ENCODE peak calls at places on chromosome 22, in seven cellular contexts. One of them, this sample, is unnamed.

GRCh38 chr22:30871391-30872281 is 96.9 kb downstream of the MORC2 start:
- DNase-seq in naive thymus-derived CD4-positive, alpha-beta T cell: no peak
- DNase-seq in fibroblast of pulmonary artery: no peak
- DNase-seq in foreskin fibroblast: no peak
- DNase-seq in Karpas-422: no peak
- DNase-seq in HEK293T: no peak
- DNase-seq in T-helper 2 cell: no peak
- DNase-seq in this sample: no peak

GRCh38 chr22:48091060-48091650 is 1328.7 kb downstream of the TBC1D22A start:
- DNase-seq in naive thymus-derived CD4-positive, alpha-beta T cell: no peak
- DNase-seq in fibroblast of pulmonary artery: no peak
- DNase-seq in foreskin fibroblast: no peak
- DNase-seq in Karpas-422: no peak
- DNase-seq in HEK293T: no peak
- DNase-seq in T-helper 2 cell: no peak
- DNase-seq in this sample: peak

GRCh38 chr22:46738642-46738960 is 549 bp upstream of the CERK start:
- DNase-seq in naive thymus-derived CD4-positive, alpha-beta T cell: no peak
- DNase-seq in fibroblast of pulmonary artery: no peak
- DNase-seq in foreskin fibroblast: no peak
- DNase-seq in Karpas-422: no peak
- DNase-seq in HEK293T: no peak
- DNase-seq in T-helper 2 cell: no peak
- DNase-seq in this sample: no peak

GRCh38 chr22:37431811-37432707 is 4.8 kb upstream of the ELFN2 start:
- DNase-seq in naive thymus-derived CD4-positive, alpha-beta T cell: peak
- DNase-seq in fibroblast of pulmonary artery: peak
- DNase-seq in foreskin fibroblast: peak
- DNase-seq in Karpas-422: no peak
- DNase-seq in HEK293T: no peak
- DNase-seq in T-helper 2 cell: peak
- DNase-seq in this sample: no peak

GRCh38 chr22:49150801-49151221 is 676.9 kb downstream of the BRD1 start:
- DNase-seq in naive thymus-derived CD4-positive, alpha-beta T cell: no peak
- DNase-seq in fibroblast of pulmonary artery: no peak
- DNase-seq in foreskin fibroblast: no peak
- DNase-seq in Karpas-422: no peak
- DNase-seq in HEK293T: no peak
- DNase-seq in T-helper 2 cell: no peak
- DNase-seq in this sample: no peak

GRCh38 chr22:25081409-25081824 is 118.2 kb upstream of the CRYBB3 start:
- DNase-seq in naive thymus-derived CD4-positive, alpha-beta T cell: peak
- DNase-seq in fibroblast of pulmonary artery: peak
- DNase-seq in foreskin fibroblast: peak
- DNase-seq in Karpas-422: peak
- DNase-seq in HEK293T: peak
- DNase-seq in T-helper 2 cell: peak
- DNase-seq in this sample: peak

GRCh38 chr22:45731798-45732495 is 60.3 kb downstream of the ATXN10 start:
- DNase-seq in naive thymus-derived CD4-positive, alpha-beta T cell: no peak
- DNase-seq in fibroblast of pulmonary artery: peak
- DNase-seq in foreskin fibroblast: peak
- DNase-seq in Karpas-422: peak
- DNase-seq in HEK293T: no peak
- DNase-seq in T-helper 2 cell: no peak
- DNase-seq in this sample: peak

GRCh38 chr22:28429711-28430110 is 249.9 kb downstream of the TTC28 start:
- DNase-seq in naive thymus-derived CD4-positive, alpha-beta T cell: no peak
- DNase-seq in fibroblast of pulmonary artery: no peak
- DNase-seq in foreskin fibroblast: no peak
- DNase-seq in Karpas-422: no peak
- DNase-seq in HEK293T: no peak
- DNase-seq in T-helper 2 cell: no peak
- DNase-seq in this sample: no peak

GRCh38 chr22:30575011-30575671 is 676 bp upstream of the GAL3ST1 start:
- DNase-seq in naive thymus-derived CD4-positive, alpha-beta T cell: no peak
- DNase-seq in fibroblast of pulmonary artery: peak
- DNase-seq in foreskin fibroblast: peak
- DNase-seq in Karpas-422: no peak
- DNase-seq in HEK293T: no peak
- DNase-seq in T-helper 2 cell: no peak
- DNase-seq in this sample: no peak

GRCh38 chr22:32539631-32540449 is 65.2 kb downstream of the FBXO7 start:
- DNase-seq in naive thymus-derived CD4-positive, alpha-beta T cell: no peak
- DNase-seq in fibroblast of pulmonary artery: no peak
- DNase-seq in foreskin fibroblast: no peak
- DNase-seq in Karpas-422: no peak
- DNase-seq in HEK293T: no peak
- DNase-seq in T-helper 2 cell: peak
- DNase-seq in this sample: no peak

GRCh38 chr22:37930270-37930951 is 23.0 kb downstream of the C22orf23 start:
- DNase-seq in naive thymus-derived CD4-positive, alpha-beta T cell: no peak
- DNase-seq in fibroblast of pulmonary artery: peak
- DNase-seq in foreskin fibroblast: peak
- DNase-seq in Karpas-422: peak
- DNase-seq in HEK293T: peak
- DNase-seq in T-helper 2 cell: peak
- DNase-seq in this sample: peak

GRCh38 chr22:50276143-50276542 is 6.0 kb upstream of the MAPK11 start:
- DNase-seq in naive thymus-derived CD4-positive, alpha-beta T cell: no peak
- DNase-seq in fibroblast of pulmonary artery: peak
- DNase-seq in foreskin fibroblast: peak
- DNase-seq in Karpas-422: peak
- DNase-seq in HEK293T: peak
- DNase-seq in T-helper 2 cell: peak
- DNase-seq in this sample: peak

GRCh38 chr22:26884921-26885320 is 227.5 kb downstream of the MIAT start:
- DNase-seq in naive thymus-derived CD4-positive, alpha-beta T cell: no peak
- DNase-seq in fibroblast of pulmonary artery: no peak
- DNase-seq in foreskin fibroblast: peak
- DNase-seq in Karpas-422: peak
- DNase-seq in HEK293T: no peak
- DNase-seq in T-helper 2 cell: no peak
- DNase-seq in this sample: no peak

GRCh38 chr22:31179345-31179744 is 19.4 kb downstream of the RNF185 start:
- DNase-seq in naive thymus-derived CD4-positive, alpha-beta T cell: no peak
- DNase-seq in fibroblast of pulmonary artery: no peak
- DNase-seq in foreskin fibroblast: peak
- DNase-seq in Karpas-422: no peak
- DNase-seq in HEK293T: no peak
- DNase-seq in T-helper 2 cell: no peak
- DNase-seq in this sample: no peak

GRCh38 chr22:37905534-37906363 is at the start of gene MICALL1:
- DNase-seq in naive thymus-derived CD4-positive, alpha-beta T cell: peak
- DNase-seq in fibroblast of pulmonary artery: peak
- DNase-seq in foreskin fibroblast: peak
- DNase-seq in Karpas-422: peak
- DNase-seq in HEK293T: peak
- DNase-seq in T-helper 2 cell: peak
- DNase-seq in this sample: peak

GRCh38 chr22:44364750-44365118 is 52.0 kb upstream of the SHISAL1 start:
- DNase-seq in naive thymus-derived CD4-positive, alpha-beta T cell: no peak
- DNase-seq in fibroblast of pulmonary artery: no peak
- DNase-seq in foreskin fibroblast: no peak
- DNase-seq in Karpas-422: no peak
- DNase-seq in HEK293T: no peak
- DNase-seq in T-helper 2 cell: no peak
- DNase-seq in this sample: no peak

GRCh38 chr22:37806409-37807338 is 1.1 kb upstream of the GCAT start:
- DNase-seq in naive thymus-derived CD4-positive, alpha-beta T cell: no peak
- DNase-seq in fibroblast of pulmonary artery: no peak
- DNase-seq in foreskin fibroblast: peak
- DNase-seq in Karpas-422: peak
- DNase-seq in HEK293T: no peak
- DNase-seq in T-helper 2 cell: peak
- DNase-seq in this sample: no peak

GRCh38 chr22:46256358-46256958 is 6.4 kb upstream of the CDPF1 start:
- DNase-seq in naive thymus-derived CD4-positive, alpha-beta T cell: no peak
- DNase-seq in fibroblast of pulmonary artery: no peak
- DNase-seq in foreskin fibroblast: no peak
- DNase-seq in Karpas-422: no peak
- DNase-seq in HEK293T: no peak
- DNase-seq in T-helper 2 cell: no peak
- DNase-seq in this sample: no peak

GRCh38 chr22:36073476-36073875 is 44.9 kb upstream of the RBFOX2 start:
- DNase-seq in naive thymus-derived CD4-positive, alpha-beta T cell: no peak
- DNase-seq in fibroblast of pulmonary artery: peak
- DNase-seq in foreskin fibroblast: peak
- DNase-seq in Karpas-422: no peak
- DNase-seq in HEK293T: no peak
- DNase-seq in T-helper 2 cell: no peak
- DNase-seq in this sample: no peak

GRCh38 chr22:46336119-46337078 is 885 bp downstream of the TRMU start:
- DNase-seq in naive thymus-derived CD4-positive, alpha-beta T cell: no peak
- DNase-seq in fibroblast of pulmonary artery: peak
- DNase-seq in foreskin fibroblast: peak
- DNase-seq in Karpas-422: peak
- DNase-seq in HEK293T: no peak
- DNase-seq in T-helper 2 cell: peak
- DNase-seq in this sample: peak

GRCh38 chr22:47328550-47329243 is 566.2 kb downstream of the TBC1D22A start:
- DNase-seq in naive thymus-derived CD4-positive, alpha-beta T cell: no peak
- DNase-seq in fibroblast of pulmonary artery: peak
- DNase-seq in foreskin fibroblast: peak
- DNase-seq in Karpas-422: no peak
- DNase-seq in HEK293T: no peak
- DNase-seq in T-helper 2 cell: no peak
- DNase-seq in this sample: no peak

GRCh38 chr22:38758276-38758945 is 2.6 kb upstream of the SUN2 start:
- DNase-seq in naive thymus-derived CD4-positive, alpha-beta T cell: peak
- DNase-seq in fibroblast of pulmonary artery: no peak
- DNase-seq in foreskin fibroblast: no peak
- DNase-seq in Karpas-422: no peak
- DNase-seq in HEK293T: no peak
- DNase-seq in T-helper 2 cell: peak
- DNase-seq in this sample: no peak

GRCh38 chr22:23410411-23410810 is 169.7 kb downstream of the IGLL1 start:
- DNase-seq in naive thymus-derived CD4-positive, alpha-beta T cell: no peak
- DNase-seq in fibroblast of pulmonary artery: no peak
- DNase-seq in foreskin fibroblast: no peak
- DNase-seq in Karpas-422: no peak
- DNase-seq in HEK293T: no peak
- DNase-seq in T-helper 2 cell: no peak
- DNase-seq in this sample: no peak

GRCh38 chr22:31185056-31185455 is 25.1 kb downstream of the RNF185 start:
- DNase-seq in naive thymus-derived CD4-positive, alpha-beta T cell: no peak
- DNase-seq in fibroblast of pulmonary artery: no peak
- DNase-seq in foreskin fibroblast: peak
- DNase-seq in Karpas-422: no peak
- DNase-seq in HEK293T: no peak
- DNase-seq in T-helper 2 cell: no peak
- DNase-seq in this sample: no peak

GRCh38 chr22:50200333-50201190 is at the start of gene SELENOO:
- DNase-seq in naive thymus-derived CD4-positive, alpha-beta T cell: peak
- DNase-seq in fibroblast of pulmonary artery: peak
- DNase-seq in foreskin fibroblast: peak
- DNase-seq in Karpas-422: peak
- DNase-seq in HEK293T: peak
- DNase-seq in T-helper 2 cell: peak
- DNase-seq in this sample: peak

GRCh38 chr22:37896181-37896592 is 9.9 kb upstream of the MICALL1 start:
- DNase-seq in naive thymus-derived CD4-positive, alpha-beta T cell: peak
- DNase-seq in fibroblast of pulmonary artery: peak
- DNase-seq in foreskin fibroblast: no peak
- DNase-seq in Karpas-422: no peak
- DNase-seq in HEK293T: no peak
- DNase-seq in T-helper 2 cell: peak
- DNase-seq in this sample: peak

GRCh38 chr22:41504397-41504796 is 35.5 kb downstream of the ACO2 start:
- DNase-seq in naive thymus-derived CD4-positive, alpha-beta T cell: no peak
- DNase-seq in fibroblast of pulmonary artery: no peak
- DNase-seq in foreskin fibroblast: peak
- DNase-seq in Karpas-422: peak
- DNase-seq in HEK293T: no peak
- DNase-seq in T-helper 2 cell: no peak
- DNase-seq in this sample: no peak

GRCh38 chr22:45996241-45997076 is 19.5 kb upstream of the WNT7B start:
- DNase-seq in naive thymus-derived CD4-positive, alpha-beta T cell: no peak
- DNase-seq in fibroblast of pulmonary artery: peak
- DNase-seq in foreskin fibroblast: peak
- DNase-seq in Karpas-422: no peak
- DNase-seq in HEK293T: no peak
- DNase-seq in T-helper 2 cell: no peak
- DNase-seq in this sample: no peak

GRCh38 chr22:22803285-22803853 is 84.2 kb upstream of the IGLL5 start:
- DNase-seq in naive thymus-derived CD4-positive, alpha-beta T cell: no peak
- DNase-seq in fibroblast of pulmonary artery: no peak
- DNase-seq in foreskin fibroblast: no peak
- DNase-seq in Karpas-422: no peak
- DNase-seq in HEK293T: no peak
- DNase-seq in T-helper 2 cell: no peak
- DNase-seq in this sample: no peak

GRCh38 chr22:22395230-22395629 is 113.3 kb downstream of the ZNF280B start:
- DNase-seq in naive thymus-derived CD4-positive, alpha-beta T cell: no peak
- DNase-seq in fibroblast of pulmonary artery: no peak
- DNase-seq in foreskin fibroblast: no peak
- DNase-seq in Karpas-422: peak
- DNase-seq in HEK293T: no peak
- DNase-seq in T-helper 2 cell: no peak
- DNase-seq in this sample: peak

GRCh38 chr22:48305726-48306235 is 1521.9 kb downstream of the BRD1 start:
- DNase-seq in naive thymus-derived CD4-positive, alpha-beta T cell: no peak
- DNase-seq in fibroblast of pulmonary artery: no peak
- DNase-seq in foreskin fibroblast: no peak
- DNase-seq in Karpas-422: no peak
- DNase-seq in HEK293T: no peak
- DNase-seq in T-helper 2 cell: no peak
- DNase-seq in this sample: no peak

GRCh38 chr22:23013612-23014011 is 56.7 kb upstream of the GNAZ start:
- DNase-seq in naive thymus-derived CD4-positive, alpha-beta T cell: no peak
- DNase-seq in fibroblast of pulmonary artery: no peak
- DNase-seq in foreskin fibroblast: no peak
- DNase-seq in Karpas-422: no peak
- DNase-seq in HEK293T: no peak
- DNase-seq in T-helper 2 cell: no peak
- DNase-seq in this sample: no peak

GRCh38 chr22:46587492-46588278 is 32.5 kb upstream of the GRAMD4 start:
- DNase-seq in naive thymus-derived CD4-positive, alpha-beta T cell: no peak
- DNase-seq in fibroblast of pulmonary artery: no peak
- DNase-seq in foreskin fibroblast: no peak
- DNase-seq in Karpas-422: peak
- DNase-seq in HEK293T: no peak
- DNase-seq in T-helper 2 cell: peak
- DNase-seq in this sample: peak

GRCh38 chr22:44286673-44287072 is 26.1 kb downstream of the SHISAL1 start:
- DNase-seq in naive thymus-derived CD4-positive, alpha-beta T cell: no peak
- DNase-seq in fibroblast of pulmonary artery: no peak
- DNase-seq in foreskin fibroblast: peak
- DNase-seq in Karpas-422: no peak
- DNase-seq in HEK293T: no peak
- DNase-seq in T-helper 2 cell: no peak
- DNase-seq in this sample: no peak

GRCh38 chr22:20568502-20569058 is 61.2 kb downstream of the MED15 start:
- DNase-seq in naive thymus-derived CD4-positive, alpha-beta T cell: no peak
- DNase-seq in fibroblast of pulmonary artery: no peak
- DNase-seq in foreskin fibroblast: no peak
- DNase-seq in Karpas-422: no peak
- DNase-seq in HEK293T: no peak
- DNase-seq in T-helper 2 cell: no peak
- DNase-seq in this sample: no peak

GRCh38 chr22:19637405-19638281 is 76.7 kb upstream of the SEPTIN5 start:
- DNase-seq in naive thymus-derived CD4-positive, alpha-beta T cell: no peak
- DNase-seq in fibroblast of pulmonary artery: no peak
- DNase-seq in foreskin fibroblast: no peak
- DNase-seq in Karpas-422: no peak
- DNase-seq in HEK293T: no peak
- DNase-seq in T-helper 2 cell: no peak
- DNase-seq in this sample: no peak

This sample was measured in OCI-LY7.